ENCODE peak calls at places on chromosome 13, in eight cellular contexts. One of them, this sample, is unnamed.

GRCh38 chr13:91046715-91047327 is 300.7 kb upstream of the MIR17HG start:
- DNase-seq in hepatic stellate cell: no peak
- DNase-seq in activated CD4-positive, alpha-beta T cell treated with anti-CD3 and anti-CD28 coated beads for 24 hours: no peak
- DNase-seq in HT1080: no peak
- DNase-seq in HEK293T: peak
- DNase-seq in frontal cortex: no peak
- DNase-seq in NCI-H2171: no peak
- DNase-seq in lower leg skin: no peak
- DNase-seq in this sample: no peak

GRCh38 chr13:109274188-109274821 is 512.1 kb downstream of the IRS2 start:
- DNase-seq in NCI-H2171: no peak
- DNase-seq in HEK293T: no peak
- DNase-seq in lower leg skin: no peak
- DNase-seq in hepatic stellate cell: peak
- DNase-seq in frontal cortex: no peak
- DNase-seq in HT1080: peak
- DNase-seq in activated CD4-positive, alpha-beta T cell treated with anti-CD3 and anti-CD28 coated beads for 24 hours: no peak
- DNase-seq in this sample: no peak

GRCh38 chr13:97435794-97436193 is 1.8 kb downstream of the RAP2A start:
- DNase-seq in lower leg skin: no peak
- DNase-seq in HT1080: no peak
- DNase-seq in NCI-H2171: no peak
- DNase-seq in activated CD4-positive, alpha-beta T cell treated with anti-CD3 and anti-CD28 coated beads for 24 hours: no peak
- DNase-seq in hepatic stellate cell: no peak
- DNase-seq in frontal cortex: no peak
- DNase-seq in HEK293T: no peak
- DNase-seq in this sample: no peak

GRCh38 chr13:22187329-22187728 is 516.5 kb downstream of the FGF9 start:
- DNase-seq in lower leg skin: no peak
- DNase-seq in frontal cortex: no peak
- DNase-seq in NCI-H2171: no peak
- DNase-seq in hepatic stellate cell: no peak
- DNase-seq in activated CD4-positive, alpha-beta T cell treated with anti-CD3 and anti-CD28 coated beads for 24 hours: no peak
- DNase-seq in HEK293T: no peak
- DNase-seq in HT1080: no peak
- DNase-seq in this sample: no peak

GRCh38 chr13:21326155-21327030 is 132.7 kb downstream of the ZDHHC20 start:
- DNase-seq in lower leg skin: no peak
- DNase-seq in HEK293T: no peak
- DNase-seq in activated CD4-positive, alpha-beta T cell treated with anti-CD3 and anti-CD28 coated beads for 24 hours: peak
- DNase-seq in hepatic stellate cell: peak
- DNase-seq in HT1080: no peak
- DNase-seq in NCI-H2171: no peak
- DNase-seq in frontal cortex: no peak
- DNase-seq in this sample: no peak

GRCh38 chr13:75481176-75482069 is 546 bp downstream of the TBC1D4 start:
- DNase-seq in HEK293T: peak
- DNase-seq in activated CD4-positive, alpha-beta T cell treated with anti-CD3 and anti-CD28 coated beads for 24 hours: no peak
- DNase-seq in HT1080: peak
- DNase-seq in hepatic stellate cell: peak
- DNase-seq in frontal cortex: peak
- DNase-seq in lower leg skin: peak
- DNase-seq in NCI-H2171: peak
- DNase-seq in this sample: no peak

GRCh38 chr13:74039667-74040066 is 94.5 kb downstream of the KLF12 start:
- DNase-seq in HT1080: no peak
- DNase-seq in frontal cortex: no peak
- DNase-seq in lower leg skin: no peak
- DNase-seq in activated CD4-positive, alpha-beta T cell treated with anti-CD3 and anti-CD28 coated beads for 24 hours: no peak
- DNase-seq in hepatic stellate cell: no peak
- DNase-seq in HEK293T: no peak
- DNase-seq in NCI-H2171: no peak
- DNase-seq in this sample: no peak

GRCh38 chr13:67369895-67370660 is 139.9 kb upstream of the PCDH9 start:
- DNase-seq in HEK293T: no peak
- DNase-seq in NCI-H2171: no peak
- DNase-seq in HT1080: peak
- DNase-seq in activated CD4-positive, alpha-beta T cell treated with anti-CD3 and anti-CD28 coated beads for 24 hours: no peak
- DNase-seq in lower leg skin: no peak
- DNase-seq in hepatic stellate cell: peak
- DNase-seq in frontal cortex: no peak
- DNase-seq in this sample: no peak

GRCh38 chr13:112245959-112246358 is 130.2 kb upstream of the SPACA7 start:
- DNase-seq in activated CD4-positive, alpha-beta T cell treated with anti-CD3 and anti-CD28 coated beads for 24 hours: no peak
- DNase-seq in frontal cortex: no peak
- DNase-seq in hepatic stellate cell: no peak
- DNase-seq in lower leg skin: no peak
- DNase-seq in HEK293T: no peak
- DNase-seq in HT1080: no peak
- DNase-seq in NCI-H2171: no peak
- DNase-seq in this sample: no peak

GRCh38 chr13:111212517-111212873 is 97.4 kb downstream of the ARHGEF7 start:
- DNase-seq in hepatic stellate cell: no peak
- DNase-seq in HEK293T: no peak
- DNase-seq in NCI-H2171: no peak
- DNase-seq in activated CD4-positive, alpha-beta T cell treated with anti-CD3 and anti-CD28 coated beads for 24 hours: no peak
- DNase-seq in lower leg skin: no peak
- DNase-seq in frontal cortex: no peak
- DNase-seq in HT1080: no peak
- DNase-seq in this sample: no peak

GRCh38 chr13:104106705-104107393 is 1040.6 kb upstream of the SLC10A2 start:
- DNase-seq in hepatic stellate cell: no peak
- DNase-seq in frontal cortex: no peak
- DNase-seq in HEK293T: no peak
- DNase-seq in lower leg skin: no peak
- DNase-seq in NCI-H2171: no peak
- DNase-seq in HT1080: peak
- DNase-seq in activated CD4-positive, alpha-beta T cell treated with anti-CD3 and anti-CD28 coated beads for 24 hours: no peak
- DNase-seq in this sample: no peak

GRCh38 chr13:59834801-59835200 is 328.9 kb downstream of the DIAPH3 start:
- DNase-seq in HT1080: peak
- DNase-seq in NCI-H2171: no peak
- DNase-seq in lower leg skin: no peak
- DNase-seq in hepatic stellate cell: no peak
- DNase-seq in frontal cortex: no peak
- DNase-seq in activated CD4-positive, alpha-beta T cell treated with anti-CD3 and anti-CD28 coated beads for 24 hours: no peak
- DNase-seq in HEK293T: no peak
- DNase-seq in this sample: no peak

GRCh38 chr13:39263033-39263432 is 224.8 kb downstream of the NHLRC3 start:
- DNase-seq in NCI-H2171: no peak
- DNase-seq in HEK293T: peak
- DNase-seq in frontal cortex: peak
- DNase-seq in hepatic stellate cell: peak
- DNase-seq in activated CD4-positive, alpha-beta T cell treated with anti-CD3 and anti-CD28 coated beads for 24 hours: peak
- DNase-seq in lower leg skin: peak
- DNase-seq in HT1080: peak
- DNase-seq in this sample: no peak

GRCh38 chr13:84649853-84650252 is 767.6 kb upstream of the SLITRK1 start:
- DNase-seq in hepatic stellate cell: no peak
- DNase-seq in NCI-H2171: no peak
- DNase-seq in activated CD4-positive, alpha-beta T cell treated with anti-CD3 and anti-CD28 coated beads for 24 hours: no peak
- DNase-seq in lower leg skin: no peak
- DNase-seq in HEK293T: no peak
- DNase-seq in HT1080: peak
- DNase-seq in frontal cortex: no peak
- DNase-seq in this sample: no peak

GRCh38 chr13:111639196-111639705 is 318.8 kb downstream of the TEX29 start:
- DNase-seq in HT1080: no peak
- DNase-seq in frontal cortex: no peak
- DNase-seq in HEK293T: no peak
- DNase-seq in NCI-H2171: no peak
- DNase-seq in hepatic stellate cell: no peak
- DNase-seq in lower leg skin: no peak
- DNase-seq in activated CD4-positive, alpha-beta T cell treated with anti-CD3 and anti-CD28 coated beads for 24 hours: no peak
- DNase-seq in this sample: no peak

GRCh38 chr13:99335603-99336002 is 28.4 kb upstream of the GPR183 start:
- DNase-seq in HEK293T: no peak
- DNase-seq in frontal cortex: no peak
- DNase-seq in NCI-H2171: no peak
- DNase-seq in hepatic stellate cell: no peak
- DNase-seq in HT1080: no peak
- DNase-seq in activated CD4-positive, alpha-beta T cell treated with anti-CD3 and anti-CD28 coated beads for 24 hours: no peak
- DNase-seq in lower leg skin: no peak
- DNase-seq in this sample: no peak

GRCh38 chr13:103996733-103997132 is 930.5 kb upstream of the SLC10A2 start:
- DNase-seq in NCI-H2171: no peak
- DNase-seq in lower leg skin: no peak
- DNase-seq in frontal cortex: no peak
- DNase-seq in HEK293T: no peak
- DNase-seq in HT1080: no peak
- DNase-seq in activated CD4-positive, alpha-beta T cell treated with anti-CD3 and anti-CD28 coated beads for 24 hours: no peak
- DNase-seq in hepatic stellate cell: no peak
- DNase-seq in this sample: no peak

GRCh38 chr13:24063281-24063851 is 97.2 kb upstream of the SPATA13 start:
- DNase-seq in hepatic stellate cell: no peak
- DNase-seq in activated CD4-positive, alpha-beta T cell treated with anti-CD3 and anti-CD28 coated beads for 24 hours: no peak
- DNase-seq in NCI-H2171: no peak
- DNase-seq in lower leg skin: no peak
- DNase-seq in HT1080: no peak
- DNase-seq in HEK293T: no peak
- DNase-seq in frontal cortex: no peak
- DNase-seq in this sample: no peak

GRCh38 chr13:112452380-112453206 is 76.4 kb downstream of the SPACA7 start:
- DNase-seq in HT1080: no peak
- DNase-seq in HEK293T: no peak
- DNase-seq in NCI-H2171: no peak
- DNase-seq in activated CD4-positive, alpha-beta T cell treated with anti-CD3 and anti-CD28 coated beads for 24 hours: no peak
- DNase-seq in hepatic stellate cell: no peak
- DNase-seq in frontal cortex: no peak
- DNase-seq in lower leg skin: no peak
- DNase-seq in this sample: no peak

GRCh38 chr13:113202912-113203311 is 5.6 kb downstream of the PCID2 start:
- DNase-seq in activated CD4-positive, alpha-beta T cell treated with anti-CD3 and anti-CD28 coated beads for 24 hours: no peak
- DNase-seq in HT1080: no peak
- DNase-seq in HEK293T: no peak
- DNase-seq in lower leg skin: no peak
- DNase-seq in frontal cortex: no peak
- DNase-seq in NCI-H2171: no peak
- DNase-seq in hepatic stellate cell: no peak
- DNase-seq in this sample: no peak